ENCODE peak calls at places on chromosomes 5 and 9, in eight cellular contexts. J is activated CD8-positive, alpha-beta T cell treated with anti-CD3 and anti-CD28 coated beads for 36 hours; D is CD4-positive, alpha-beta T cell; S is natural killer cell; M is choroid plexus epithelial cell; X is retinal pigment epithelial cell; T is prostate gland; H is neural progenitor cell. E is an unnamed sample.

GRCh38 chr5:4630031-4630430 is 510.1 kb upstream of the ADAMTS16 start:
- DNase-seq in J (no peak), D (no peak), S (no peak), M (no peak), X (no peak), T (no peak), H (no peak), E (no peak)

GRCh38 chr9:134913041-134913712 is 4.5 kb downstream of the FCN1 start:
- DNase-seq in J (no peak), D (no peak), S (no peak), M (no peak), X (no peak), T (no peak), H (no peak), E (no peak)

GRCh38 chr9:124182741-124183140 is 75.0 kb upstream of the NEK6 start:
- DNase-seq in J (no peak), D (no peak), S (no peak), M (no peak), X (no peak), T (no peak), H (no peak), E (no peak)

GRCh38 chr9:135817951-135818717 is 89.2 kb downstream of the CAMSAP1 start:
- DNase-seq in J (no peak), D (no peak), S (no peak), M (no peak), X (no peak), T (no peak), H (no peak), E (no peak)

GRCh38 chr5:65801332-65801731 is 79.3 kb downstream of the NLN start:
- DNase-seq in J (no peak), D (no peak), S (no peak), M (peak; percentile 86), X (no peak), T (no peak), H (no peak), E (no peak)

GRCh38 chr9:120475341-120475740 is 104.6 kb downstream of the CDK5RAP2 start:
- DNase-seq in J (no peak), D (no peak), S (no peak), M (peak; percentile 96), X (no peak), T (no peak), H (no peak), E (no peak)

GRCh38 chr9:104780796-104781395 is 17.0 kb downstream of the NIPSNAP3B start:
- DNase-seq in J (no peak), D (no peak), S (no peak), M (peak; percentile 66), X (peak; percentile 0), T (no peak), H (no peak), E (no peak)

GRCh38 chr5:75734913-75735789 is 17.9 kb upstream of the POC5 start:
- DNase-seq in J (peak; percentile 22), D (no peak), S (no peak), M (peak; percentile 58), X (no peak), T (peak; percentile 28), H (peak; percentile 58), E (no peak)

GRCh38 chr9:28155067-28155466 is 581.8 kb upstream of the C9orf72 start:
- DNase-seq in J (no peak), D (no peak), S (no peak), M (peak; percentile 70), X (peak; percentile 76), T (no peak), H (no peak), E (no peak)

GRCh38 chr9:131546336-131547084 is 1.2 kb downstream of the PRRT1B start:
- DNase-seq in J (peak; percentile 24), D (no peak), S (no peak), M (peak; percentile 15), X (no peak), T (peak; percentile 23), H (no peak), E (no peak)

GRCh38 chr9:98775831-98776441 is 20.4 kb downstream of the ANKS6 start:
- DNase-seq in J (peak; percentile 58), D (no peak), S (no peak), M (peak; percentile 86), X (peak; percentile 23), T (no peak), H (peak; percentile 89), E (no peak)

GRCh38 chr9:35776018-35776417 is 15.4 kb upstream of the NPR2 start:
- DNase-seq in J (no peak), D (no peak), S (no peak), M (no peak), X (no peak), T (no peak), H (no peak), E (no peak)

GRCh38 chr5:181203842-181204560 is 995 bp downstream of the TRIM7 start:
- DNase-seq in J (peak; percentile 40), D (no peak), S (no peak), M (no peak), X (no peak), T (no peak), H (peak; percentile 54), E (no peak)

GRCh38 chr5:16013334-16014065 is 166.1 kb downstream of the MARCHF11 start:
- DNase-seq in J (no peak), D (no peak), S (no peak), M (no peak), X (peak; percentile 59), T (no peak), H (no peak), E (no peak)

GRCh38 chr9:135501261-135502167 is 1.0 kb downstream of the MRPS2 start:
- DNase-seq in J (peak; percentile 64), D (no peak), S (no peak), M (no peak), X (no peak), T (no peak), H (no peak), E (no peak)

GRCh38 chr5:18732556-18733479 is 1098.6 kb downstream of the TAF11L14 start:
- DNase-seq in J (no peak), D (no peak), S (no peak), M (no peak), X (no peak), T (no peak), H (no peak), E (no peak)

GRCh38 chr5:136435951-136436544 is 70.7 kb upstream of the TRPC7 start:
- DNase-seq in J (no peak), D (no peak), S (no peak), M (peak; percentile 39), X (no peak), T (no peak), H (no peak), E (no peak)

GRCh38 chr5:108615216-108615615 is 132.5 kb upstream of the FER start:
- DNase-seq in J (no peak), D (no peak), S (no peak), M (peak; percentile 30), X (peak; percentile 46), T (no peak), H (no peak), E (no peak)

GRCh38 chr5:158967566-158967965 is 132.2 kb downstream of the EBF1 start:
- DNase-seq in J (no peak), D (no peak), S (no peak), M (peak; percentile 17), X (no peak), T (no peak), H (no peak), E (no peak)

GRCh38 chr5:58828145-58828544 is 245.3 kb downstream of the RAB3C start:
- DNase-seq in J (no peak), D (no peak), S (no peak), M (no peak), X (no peak), T (no peak), H (no peak), E (no peak)
- TF ChIP-seq CTCF in J (no peak), D (no peak), S (no peak), M (no peak), X (no peak), T (no peak), H (no peak), E (no peak)

DNA sequence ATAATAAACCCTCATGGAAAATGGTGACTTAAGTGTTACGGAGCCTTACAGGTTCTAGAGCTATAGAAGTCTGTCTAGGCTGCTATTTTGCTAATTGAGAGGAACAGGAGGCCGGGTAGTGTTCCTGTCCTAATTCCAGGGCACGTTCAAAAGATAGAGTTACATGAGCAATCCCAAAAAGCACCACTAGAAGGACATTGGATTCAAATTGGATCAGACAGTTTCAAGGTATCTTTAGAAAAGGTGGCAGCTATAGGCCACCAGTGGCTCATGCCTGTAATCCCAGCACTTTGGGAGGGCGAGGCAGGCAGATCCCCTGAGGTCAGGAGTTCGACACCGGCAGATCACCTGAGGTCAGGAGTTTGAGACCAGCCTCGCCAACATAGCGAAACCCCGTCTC is 458.8 kb downstream of the TMEM232 start:
- DNase-seq in J (no peak), D (no peak), S (no peak), M (no peak), X (no peak), T (no peak), H (no peak), E (no peak)
- TF ChIP-seq CTCF in J (no peak), D (no peak), S (no peak), M (peak; percentile 1), X (no peak), T (no peak), H (no peak), E (no peak)

DNA sequence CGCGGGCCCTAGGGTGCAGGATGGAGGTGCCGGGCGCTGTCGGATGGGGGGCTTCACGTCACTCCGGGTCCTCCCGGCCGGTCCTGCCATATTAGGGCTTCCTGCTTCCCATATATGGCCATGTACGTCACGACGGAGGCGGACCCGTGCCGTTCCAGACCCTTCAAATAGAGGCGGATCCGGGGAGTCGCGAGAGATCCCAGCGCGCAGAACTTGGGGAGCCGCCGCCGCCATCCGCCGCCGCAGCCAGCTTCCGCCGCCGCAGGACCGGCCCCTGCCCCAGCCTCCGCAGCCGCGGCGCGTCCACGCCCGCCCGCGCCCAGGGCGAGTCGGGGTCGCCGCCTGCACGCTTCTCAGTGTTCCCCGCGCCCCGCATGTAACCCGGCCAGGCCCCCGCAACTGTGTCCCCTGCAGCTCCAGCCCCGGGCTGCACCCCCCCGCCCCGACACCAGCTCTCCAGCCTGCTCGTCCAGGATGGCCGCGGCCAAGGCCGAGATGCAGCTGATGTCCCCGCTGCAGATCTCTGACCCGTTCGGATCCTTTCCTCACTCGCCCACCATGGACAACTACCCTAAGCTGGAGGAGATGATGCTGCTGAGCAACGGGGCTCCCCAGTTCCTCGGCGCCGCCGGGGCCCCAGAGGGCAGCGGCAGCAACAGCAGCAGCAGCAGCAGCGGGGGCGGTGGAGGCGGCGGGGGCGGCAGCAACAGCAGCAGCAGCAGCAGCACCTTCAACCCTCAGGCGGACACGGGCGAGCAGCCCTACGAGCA is at the start of gene EGR1:
- DNase-seq in J (peak; percentile 97), D (peak; percentile 95), S (peak; percentile 92), M (peak; percentile 97), X (peak; percentile 70), T (peak; percentile 96), H (peak; percentile 97), E (peak; percentile 93)
- TF ChIP-seq CTCF in J (no peak), D (peak; percentile 30), S (peak; percentile 31), M (no peak), X (no peak), T (peak; percentile 38), H (peak; percentile 4), E (no peak)

GRCh38 chr9:109203761-109204360 is 36.8 kb upstream of the FRRS1L start:
- DNase-seq in J (no peak), D (no peak), S (no peak), M (no peak), X (peak; percentile 93), T (no peak), H (no peak), E (no peak)

GRCh38 chr9:109205526-109205925 is 38.5 kb upstream of the FRRS1L start:
- DNase-seq in J (no peak), D (no peak), S (no peak), M (no peak), X (no peak), T (no peak), H (no peak), E (no peak)

GRCh38 chr9:109206670-109207069 is 39.6 kb upstream of the FRRS1L start:
- DNase-seq in J (no peak), D (no peak), S (no peak), M (peak; percentile 34), X (no peak), T (no peak), H (peak; percentile 32), E (no peak)
- TF ChIP-seq CTCF in J (no peak), D (no peak), S (no peak), M (peak; percentile 39), X (peak; percentile 18), T (no peak), H (peak; percentile 40), E (no peak)

E was measured in CD14-positive monocyte.